ENCODE peak calls at places on chromosome 1, in nine cellular contexts. Q, H, D, P, I, Y, J, S and F are unnamed samples.

GRCh38 chr1:97904528-97904927 is 16.3 kb downstream of the DPYD start:
- DNase-seq in P (no peak), D (no peak), I (peak; percentile 62), Q (no peak), Y (no peak), J (no peak), S (peak; percentile 54), H (no peak), F (no peak)

GRCh38 chr1:155479205-155479604 is 83.4 kb downstream of the ASH1L start:
- DNase-seq in I (peak; percentile 79), J (peak; percentile 27), D (no peak), Q (no peak), H (no peak), Y (no peak), P (no peak), S (peak; percentile 72), F (no peak)

GRCh38 chr1:230754831-230755230 is 7.6 kb downstream of the CAPN9 start:
- DNase-seq in P (peak; percentile 65), Y (no peak), I (peak; percentile 86), D (no peak), H (no peak), Q (no peak), S (peak; percentile 66), J (no peak), F (peak; percentile 90)

GRCh38 chr1:172845371-172845770 is 186.5 kb downstream of the FASLG start:
- DNase-seq in J (no peak), I (peak; percentile 39), H (no peak), P (no peak), S (peak; percentile 20), D (no peak), Q (no peak), Y (no peak), F (no peak)

GRCh38 chr1:183817576-183818288 is 12.8 kb downstream of the RGL1 start:
- DNase-seq in S (no peak), Y (no peak), I (no peak), Q (no peak), D (no peak), J (no peak), P (no peak), H (no peak), F (no peak)

GRCh38 chr1:10302416-10302815 is 92.0 kb downstream of the KIF1B start:
- DNase-seq in P (no peak), D (no peak), Q (no peak), I (no peak), H (no peak), S (no peak), Y (no peak), J (no peak), F (no peak)

GRCh38 chr1:225572422-225572821 is 80.5 kb downstream of the ENAH start:
- DNase-seq in I (peak; percentile 69), Q (no peak), H (no peak), P (no peak), Y (no peak), D (no peak), S (peak; percentile 49), J (no peak), F (peak; percentile 37)

GRCh38 chr1:47941609-47942237 is 55.5 kb downstream of the TRABD2B start:
- DNase-seq in H (no peak), I (no peak), Q (no peak), S (no peak), J (no peak), P (no peak), D (no peak), Y (no peak), F (no peak)

GRCh38 chr1:111290640-111291039 is at the start of gene CHIA:
- DNase-seq in Y (peak; percentile 82), D (no peak), Q (no peak), H (no peak), S (no peak), I (peak; percentile 54), J (no peak), P (no peak), F (no peak)

GRCh38 chr1:118077331-118078055 is 107.5 kb downstream of the SPAG17 start:
- DNase-seq in D (peak; percentile 40), H (no peak), J (no peak), S (peak; percentile 44), P (no peak), Q (no peak), Y (no peak), I (peak; percentile 22), F (no peak)

DNA sequence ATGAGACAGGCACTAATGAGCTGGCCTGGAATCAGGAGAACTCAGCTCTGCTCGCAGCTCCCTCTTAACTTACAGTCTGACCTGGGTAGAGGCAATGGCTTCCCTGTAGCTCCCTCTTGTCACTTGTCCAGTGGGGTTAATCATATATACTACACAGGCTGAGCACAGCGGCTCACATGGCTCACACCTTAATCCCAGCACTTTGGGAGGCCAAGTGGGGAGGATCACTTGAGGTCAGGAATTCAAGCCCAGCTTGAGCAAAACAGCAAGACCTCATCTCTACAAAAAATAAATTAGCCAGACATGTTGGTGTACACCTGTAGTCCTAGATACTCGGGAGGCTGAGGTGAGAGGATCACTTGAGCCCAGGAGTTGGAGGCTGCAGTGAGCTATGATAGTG is 4.2 kb downstream of the S100A6 start:
- DNase-seq in I (no peak), S (no peak), Y (no peak), P (no peak), H (no peak), J (no peak), Q (no peak), D (no peak), F (no peak)
- H3K4me1 ChIP-seq in I (peaks cover 10% of the 10 kb centered on the region), S (peaks cover 27% of the 10 kb centered on the region), Y (peaks cover 11% of the 10 kb centered on the region), P (peaks cover 10% of the 10 kb centered on the region), H (peaks cover 6% of the 10 kb centered on the region), J (peaks cover 24% of the 10 kb centered on the region), Q (peaks cover 50% of the 10 kb centered on the region), D (peaks cover 35% of the 10 kb centered on the region), F (peaks cover 33% of the 10 kb centered on the region)

DNA sequence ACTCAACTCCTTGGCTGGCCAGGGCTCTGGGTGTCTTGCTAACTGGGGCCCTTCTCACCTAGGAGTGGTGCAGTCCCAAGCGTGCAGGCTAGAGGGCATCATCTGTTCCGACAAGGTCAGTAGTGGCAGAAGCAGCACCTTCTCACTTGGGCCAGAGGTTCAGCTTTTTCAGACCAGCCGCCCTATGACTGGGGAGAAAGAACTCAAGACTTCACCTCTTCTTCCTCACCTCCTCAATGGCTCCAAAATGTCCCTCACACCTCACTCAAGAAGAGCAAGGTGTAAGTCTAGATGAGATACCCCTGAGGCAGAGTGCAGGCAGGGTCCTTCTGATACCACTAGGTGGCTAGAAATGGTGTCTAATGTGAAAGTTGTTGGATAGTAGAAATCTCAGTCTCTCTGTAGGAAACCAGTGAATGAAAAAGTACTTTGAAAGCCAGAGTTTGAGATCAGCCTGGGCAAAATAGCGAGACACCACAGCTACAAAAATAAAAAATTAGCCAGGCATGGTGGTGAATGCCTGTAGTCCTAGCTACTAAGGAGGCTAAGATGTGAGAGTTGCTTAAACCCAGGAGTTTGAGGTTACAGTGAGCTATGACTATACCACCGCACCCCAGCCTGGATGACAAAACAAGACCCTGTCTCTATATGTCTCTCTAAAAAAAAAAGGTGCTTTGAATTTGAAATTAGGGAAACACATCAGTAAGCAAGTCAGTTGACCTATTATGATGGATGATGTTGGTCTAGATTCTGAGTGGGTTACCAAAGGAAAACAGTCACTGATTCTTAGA is 8.6 kb upstream of the IL20 start:
- DNase-seq in H (no peak), Y (no peak), S (no peak), I (no peak), D (peak; percentile 16), J (no peak), Q (no peak), P (no peak), F (no peak)
- TF ChIP-seq CTCF in H (no peak), Y (no peak), S (no peak), I (peak; percentile 20), D (peak; percentile 86), J (peak; percentile 51), Q (peak; percentile 33), P (no peak), F (no peak)

DNA sequence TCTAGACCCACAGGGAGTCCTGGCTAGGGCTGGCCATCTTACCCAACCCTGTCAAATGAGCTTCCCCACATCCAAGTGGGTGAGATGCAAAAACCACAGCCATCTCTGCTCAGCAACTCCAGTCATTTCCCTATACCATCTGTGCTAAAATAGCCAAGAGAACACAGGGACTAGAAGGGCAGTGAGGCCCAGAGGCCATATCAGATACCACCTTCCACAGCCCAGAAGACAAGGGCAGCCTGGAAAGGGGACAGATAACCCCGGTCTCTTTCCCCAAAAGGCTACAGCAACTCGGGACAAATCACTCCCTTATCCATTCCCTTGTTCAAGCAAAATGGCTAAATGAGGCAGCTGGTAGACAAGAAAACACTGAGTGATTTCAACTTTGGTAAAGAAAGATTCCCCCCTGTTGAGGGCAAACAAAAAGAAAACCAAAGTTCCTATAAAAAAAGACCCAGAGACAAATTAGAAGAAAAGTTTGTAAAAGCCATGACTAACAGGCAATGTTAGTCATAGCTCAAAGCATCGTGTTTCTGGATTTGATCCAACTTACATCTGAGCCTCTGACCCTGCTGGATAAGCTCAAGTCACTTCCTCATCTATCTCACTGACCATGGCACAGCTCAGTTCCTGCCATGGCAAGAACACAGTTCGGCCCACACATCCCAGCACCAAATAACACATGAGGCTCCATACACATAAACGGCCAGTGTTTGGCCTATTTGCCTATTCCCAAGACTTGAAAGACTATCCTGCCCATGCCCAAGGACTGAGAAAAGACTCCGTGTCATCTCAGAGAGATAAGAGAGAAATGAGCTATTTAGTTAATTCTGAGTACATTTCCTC is 3.1 kb downstream of the LAMB3 start:
- DNase-seq in S (peak; percentile 96), P (no peak), I (peak; percentile 93), J (no peak), H (no peak), D (peak; percentile 89), Y (no peak), Q (no peak), F (peak; percentile 48)
- H3K27ac ChIP-seq in S (peak overlapping the region; percentile 84), P (peak overlapping the region; percentile 75), I (peak overlapping the region; percentile 65), J (peak overlapping the region; percentile 92), H (no peak overlapping the region), D (peak overlapping the region; percentile 67), Y (peak overlapping the region; percentile 83), Q (no peak overlapping the region), F (peak overlapping the region; percentile 81)

GRCh38 chr1:2213576-2214505 is 14.3 kb upstream of the SKI start:
- DNase-seq in H (peak; percentile 93), Q (no peak), J (no peak), P (peak; percentile 72), S (peak; percentile 86), I (peak; percentile 89), Y (no peak), D (no peak), F (peak; percentile 84)

GRCh38 chr1:2212542-2213491 is 15.3 kb upstream of the SKI start:
- DNase-seq in Q (no peak), H (peak; percentile 97), J (no peak), Y (peak; percentile 85), P (peak; percentile 79), D (peak; percentile 81), I (peak; percentile 95), S (peak; percentile 96), F (peak; percentile 95)

GRCh38 chr1:2210786-2211185 is 16.2 kb upstream of the FAAP20 start:
- DNase-seq in P (no peak), J (no peak), Y (no peak), Q (no peak), H (no peak), I (no peak), S (no peak), D (no peak), F (no peak)

GRCh38 chr1:2210084-2210653 is 15.6 kb upstream of the FAAP20 start:
- DNase-seq in Y (no peak), Q (no peak), D (no peak), P (no peak), I (no peak), S (no peak), H (peak; percentile 30), J (no peak), F (no peak)

GRCh38 chr1:2212167-2212541 is 16.0 kb upstream of the SKI start:
- DNase-seq in D (no peak), I (no peak), Y (no peak), Q (no peak), H (no peak), P (no peak), S (peak; percentile 6), J (no peak), F (peak; percentile 58)
- H3K4me1 ChIP-seq in D (peaks cover 25% of the 10 kb centered on the region), I (peaks cover 36% of the 10 kb centered on the region), Y (peaks cover 29% of the 10 kb centered on the region), Q (peaks cover 13% of the 10 kb centered on the region), H (peaks cover 46% of the 10 kb centered on the region), P (peaks cover 47% of the 10 kb centered on the region), S (peaks cover 50% of the 10 kb centered on the region), J (peaks cover 22% of the 10 kb centered on the region), F (peaks cover 34% of the 10 kb centered on the region)